ENCODE peak calls at places on chromosomes 7 and 10, in eight cellular contexts. One of them, this sample, is unnamed.

GRCh38 chr7:116863168-116863670 is 832 bp downstream of the CAPZA2 start:
- DNase-seq in HL-60: no peak
- DNase-seq in iPS DF 6.9: no peak
- DNase-seq in upper lobe of left lung: peak; percentile 19
- DNase-seq in mammary epithelial cell: peak; percentile 30
- DNase-seq in ovary: no peak
- DNase-seq in fibroblast of lung: peak; percentile 31
- DNase-seq in kidney: no peak
- DNase-seq in this sample: peak; percentile 47

GRCh38 chr10:122233857-122234348 is 37.2 kb upstream of the BTBD16 start:
- DNase-seq in iPS DF 6.9: no peak
- DNase-seq in mammary epithelial cell: no peak
- DNase-seq in ovary: no peak
- DNase-seq in fibroblast of lung: no peak
- DNase-seq in upper lobe of left lung: no peak
- DNase-seq in HL-60: no peak
- DNase-seq in kidney: no peak
- DNase-seq in this sample: peak; percentile 39

GRCh38 chr10:112562803-112563663 is 116.0 kb downstream of the VTI1A start:
- DNase-seq in kidney: no peak
- DNase-seq in ovary: no peak
- DNase-seq in HL-60: no peak
- DNase-seq in fibroblast of lung: peak; percentile 28
- DNase-seq in iPS DF 6.9: no peak
- DNase-seq in upper lobe of left lung: no peak
- DNase-seq in mammary epithelial cell: no peak
- DNase-seq in this sample: no peak

GRCh38 chr7:37480642-37481041 is 32.0 kb upstream of the ELMO1 start:
- DNase-seq in kidney: no peak
- DNase-seq in mammary epithelial cell: peak; percentile 19
- DNase-seq in HL-60: no peak
- DNase-seq in ovary: no peak
- DNase-seq in upper lobe of left lung: no peak
- DNase-seq in iPS DF 6.9: no peak
- DNase-seq in fibroblast of lung: peak; percentile 2
- DNase-seq in this sample: no peak

GRCh38 chr7:157292770-157293412 is 43.9 kb upstream of the DNAJB6 start:
- DNase-seq in mammary epithelial cell: peak; percentile 76
- DNase-seq in HL-60: no peak
- DNase-seq in ovary: no peak
- DNase-seq in fibroblast of lung: no peak
- DNase-seq in kidney: no peak
- DNase-seq in upper lobe of left lung: peak; percentile 85
- DNase-seq in iPS DF 6.9: no peak
- DNase-seq in this sample: no peak

GRCh38 chr10:132539894-132540293 is 2.3 kb downstream of the INPP5A start:
- DNase-seq in iPS DF 6.9: no peak
- DNase-seq in kidney: no peak
- DNase-seq in fibroblast of lung: peak; percentile 82
- DNase-seq in upper lobe of left lung: no peak
- DNase-seq in ovary: no peak
- DNase-seq in mammary epithelial cell: no peak
- DNase-seq in HL-60: no peak
- DNase-seq in this sample: no peak

GRCh38 chr10:69807122-69807521 is 5.4 kb downstream of the COL13A1 start:
- DNase-seq in ovary: no peak
- DNase-seq in fibroblast of lung: peak; percentile 92
- DNase-seq in kidney: no peak
- DNase-seq in upper lobe of left lung: no peak
- DNase-seq in iPS DF 6.9: no peak
- DNase-seq in HL-60: no peak
- DNase-seq in mammary epithelial cell: peak; percentile 59
- DNase-seq in this sample: no peak

GRCh38 chr7:151460474-151460855 is 20.5 kb upstream of the CRYGN start:
- DNase-seq in mammary epithelial cell: no peak
- DNase-seq in iPS DF 6.9: no peak
- DNase-seq in fibroblast of lung: no peak
- DNase-seq in ovary: peak; percentile 37
- DNase-seq in upper lobe of left lung: peak; percentile 69
- DNase-seq in kidney: no peak
- DNase-seq in HL-60: no peak
- DNase-seq in this sample: peak; percentile 61

GRCh38 chr7:64037095-64037494 is 8.1 kb upstream of the ZNF727 start:
- DNase-seq in fibroblast of lung: no peak
- DNase-seq in upper lobe of left lung: peak; percentile 60
- DNase-seq in mammary epithelial cell: no peak
- DNase-seq in HL-60: no peak
- DNase-seq in kidney: no peak
- DNase-seq in iPS DF 6.9: no peak
- DNase-seq in ovary: no peak
- DNase-seq in this sample: no peak

GRCh38 chr10:31593124-31593523 is 274.1 kb downstream of the ZEB1 start:
- DNase-seq in mammary epithelial cell: no peak
- DNase-seq in ovary: no peak
- DNase-seq in HL-60: no peak
- DNase-seq in upper lobe of left lung: no peak
- DNase-seq in kidney: no peak
- DNase-seq in fibroblast of lung: no peak
- DNase-seq in iPS DF 6.9: no peak
- DNase-seq in this sample: no peak

GRCh38 chr7:34361663-34362250 is 296.3 kb upstream of the NPSR1 start:
- DNase-seq in fibroblast of lung: peak; percentile 7
- DNase-seq in ovary: no peak
- DNase-seq in mammary epithelial cell: no peak
- DNase-seq in iPS DF 6.9: no peak
- DNase-seq in upper lobe of left lung: no peak
- DNase-seq in kidney: no peak
- DNase-seq in HL-60: no peak
- DNase-seq in this sample: no peak

GRCh38 chr10:1425886-1426285 is 311.4 kb downstream of the ADARB2 start:
- DNase-seq in HL-60: no peak
- DNase-seq in fibroblast of lung: no peak
- DNase-seq in upper lobe of left lung: no peak
- DNase-seq in ovary: no peak
- DNase-seq in mammary epithelial cell: no peak
- DNase-seq in iPS DF 6.9: no peak
- DNase-seq in kidney: no peak
- DNase-seq in this sample: no peak

GRCh38 chr10:10794056-10794455 is 223.6 kb upstream of the CELF2 start:
- DNase-seq in kidney: no peak
- DNase-seq in iPS DF 6.9: no peak
- DNase-seq in HL-60: no peak
- DNase-seq in fibroblast of lung: peak; percentile 81
- DNase-seq in upper lobe of left lung: no peak
- DNase-seq in ovary: no peak
- DNase-seq in mammary epithelial cell: peak; percentile 86
- DNase-seq in this sample: no peak

GRCh38 chr10:25304606-25305005 is 129.8 kb downstream of the GPR158 start:
- DNase-seq in mammary epithelial cell: no peak
- DNase-seq in HL-60: no peak
- DNase-seq in kidney: no peak
- DNase-seq in ovary: no peak
- DNase-seq in fibroblast of lung: peak; percentile 18
- DNase-seq in upper lobe of left lung: no peak
- DNase-seq in iPS DF 6.9: no peak
- DNase-seq in this sample: no peak

GRCh38 chr7:25216837-25217236 is 11.4 kb downstream of the NPVF start:
- DNase-seq in HL-60: no peak
- DNase-seq in mammary epithelial cell: peak; percentile 20
- DNase-seq in kidney: no peak
- DNase-seq in upper lobe of left lung: no peak
- DNase-seq in fibroblast of lung: peak; percentile 23
- DNase-seq in ovary: no peak
- DNase-seq in iPS DF 6.9: peak; percentile 33
- DNase-seq in this sample: no peak

GRCh38 chr7:73768661-73769480 is 1.2 kb downstream of the CLDN3 start:
- DNase-seq in mammary epithelial cell: no peak
- DNase-seq in upper lobe of left lung: peak; percentile 84
- DNase-seq in ovary: no peak
- DNase-seq in iPS DF 6.9: no peak
- DNase-seq in HL-60: no peak
- DNase-seq in fibroblast of lung: no peak
- DNase-seq in kidney: peak; percentile 64
- DNase-seq in this sample: no peak

GRCh38 chr7:73770860-73771665 is 993 bp upstream of the CLDN3 start:
- DNase-seq in upper lobe of left lung: no peak
- DNase-seq in iPS DF 6.9: no peak
- DNase-seq in ovary: no peak
- DNase-seq in HL-60: no peak
- DNase-seq in fibroblast of lung: no peak
- DNase-seq in kidney: peak; percentile 35
- DNase-seq in mammary epithelial cell: no peak
- DNase-seq in this sample: no peak

GRCh38 chr7:73770002-73770859 is at the start of gene CLDN3:
- DNase-seq in iPS DF 6.9: peak; percentile 72
- DNase-seq in kidney: peak; percentile 97
- DNase-seq in upper lobe of left lung: peak; percentile 96
- DNase-seq in HL-60: no peak
- DNase-seq in fibroblast of lung: peak; percentile 41
- DNase-seq in ovary: no peak
- DNase-seq in mammary epithelial cell: peak; percentile 57
- DNase-seq in this sample: no peak

GRCh38 chr7:73766556-73767229 is 3.4 kb downstream of the CLDN3 start:
- DNase-seq in upper lobe of left lung: no peak
- DNase-seq in iPS DF 6.9: no peak
- DNase-seq in mammary epithelial cell: no peak
- DNase-seq in fibroblast of lung: no peak
- DNase-seq in ovary: no peak
- DNase-seq in kidney: peak; percentile 22
- DNase-seq in HL-60: no peak
- DNase-seq in this sample: no peak

DNA sequence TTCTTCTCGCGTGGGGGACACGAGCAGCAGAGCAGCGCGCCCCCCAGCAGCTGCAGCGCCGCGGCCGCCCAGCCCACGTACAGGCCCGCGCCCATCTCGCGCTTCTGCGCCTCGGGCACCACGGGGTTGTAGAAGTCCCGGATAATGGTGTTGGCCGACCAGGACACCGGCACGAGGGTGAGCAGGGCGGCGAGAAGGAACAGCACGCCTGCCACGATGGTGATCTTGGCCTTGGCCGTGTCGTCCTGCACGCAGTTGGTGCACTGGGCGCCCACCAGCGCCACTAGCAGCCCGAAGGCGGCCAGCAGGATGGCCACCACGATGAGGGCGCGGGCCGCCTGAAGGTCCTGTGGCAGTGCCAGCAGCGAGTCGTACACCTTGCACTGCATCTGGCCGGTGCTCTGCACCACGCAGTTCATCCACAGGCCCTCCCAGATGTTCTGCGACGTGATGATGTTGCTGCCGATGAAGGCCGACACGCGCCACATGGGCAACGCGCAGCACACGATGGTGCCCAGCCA is 529 bp downstream of the CLDN3 start:
- DNase-seq in kidney: peak; percentile 72
- DNase-seq in HL-60: no peak
- DNase-seq in fibroblast of lung: no peak
- DNase-seq in iPS DF 6.9: no peak
- DNase-seq in mammary epithelial cell: no peak
- DNase-seq in ovary: no peak
- DNase-seq in upper lobe of left lung: peak; percentile 81
- DNase-seq in this sample: no peak
- H3K27ac ChIP-seq in kidney: peak overlapping the region; percentile 91
- H3K27ac ChIP-seq in HL-60: no peak overlapping the region
- H3K27ac ChIP-seq in fibroblast of lung: no peak overlapping the region
- H3K27ac ChIP-seq in iPS DF 6.9: no peak overlapping the region
- H3K27ac ChIP-seq in mammary epithelial cell: no peak overlapping the region
- H3K27ac ChIP-seq in ovary: no peak overlapping the region
- H3K27ac ChIP-seq in upper lobe of left lung: peak overlapping the region; percentile 67
- H3K27ac ChIP-seq in this sample: no peak overlapping the region

DNA sequence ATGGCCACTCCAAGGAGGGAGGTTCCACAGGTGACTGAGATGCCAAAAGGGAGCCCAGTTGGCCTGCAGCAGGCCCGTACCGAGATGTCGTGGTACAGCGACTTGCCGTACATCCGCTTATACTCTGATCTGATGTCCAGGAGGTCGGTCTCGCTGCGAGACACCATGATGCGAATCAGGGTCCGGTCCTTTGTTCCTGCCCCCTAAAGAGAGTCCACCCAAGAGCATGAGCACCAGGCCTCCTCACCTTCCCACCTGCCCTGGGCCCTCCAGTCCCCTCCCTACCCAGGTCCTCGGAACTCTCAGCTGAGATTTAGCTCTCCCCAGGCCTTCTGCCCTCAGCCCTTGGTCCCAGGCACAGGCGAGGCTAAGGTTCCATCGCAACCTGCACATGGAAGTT is 25.0 kb downstream of the PLAC9 start:
- DNase-seq in upper lobe of left lung: peak; percentile 28
- DNase-seq in HL-60: no peak
- DNase-seq in iPS DF 6.9: no peak
- DNase-seq in ovary: no peak
- DNase-seq in mammary epithelial cell: no peak
- DNase-seq in fibroblast of lung: no peak
- DNase-seq in kidney: no peak
- DNase-seq in this sample: no peak
- H3K27ac ChIP-seq in upper lobe of left lung: no peak overlapping the region
- H3K27ac ChIP-seq in HL-60: no peak overlapping the region
- H3K27ac ChIP-seq in iPS DF 6.9: no peak overlapping the region
- H3K27ac ChIP-seq in ovary: peak overlapping the region; percentile 31
- H3K27ac ChIP-seq in mammary epithelial cell: no peak overlapping the region
- H3K27ac ChIP-seq in fibroblast of lung: peak overlapping the region; percentile 94
- H3K27ac ChIP-seq in kidney: peak overlapping the region; percentile 58
- H3K27ac ChIP-seq in this sample: peak overlapping the region; percentile 94

GRCh38 chr10:17236468-17236886 is 8.4 kb downstream of the VIM start:
- DNase-seq in mammary epithelial cell: no peak
- DNase-seq in fibroblast of lung: no peak
- DNase-seq in HL-60: no peak
- DNase-seq in iPS DF 6.9: no peak
- DNase-seq in upper lobe of left lung: no peak
- DNase-seq in kidney: no peak
- DNase-seq in ovary: no peak
- DNase-seq in this sample: no peak

GRCh38 chr10:17232276-17232987 is 4.4 kb downstream of the VIM start:
- DNase-seq in upper lobe of left lung: no peak
- DNase-seq in kidney: no peak
- DNase-seq in ovary: no peak
- DNase-seq in mammary epithelial cell: no peak
- DNase-seq in HL-60: no peak
- DNase-seq in iPS DF 6.9: no peak
- DNase-seq in fibroblast of lung: no peak
- DNase-seq in this sample: no peak

GRCh38 chr10:17234541-17234940 is 6.5 kb downstream of the VIM start:
- DNase-seq in iPS DF 6.9: no peak
- DNase-seq in kidney: no peak
- DNase-seq in fibroblast of lung: no peak
- DNase-seq in mammary epithelial cell: no peak
- DNase-seq in upper lobe of left lung: no peak
- DNase-seq in ovary: no peak
- DNase-seq in HL-60: no peak
- DNase-seq in this sample: no peak

GRCh38 chr10:17235136-17235535 is 7.1 kb downstream of the VIM start:
- DNase-seq in mammary epithelial cell: no peak
- DNase-seq in kidney: no peak
- DNase-seq in HL-60: no peak
- DNase-seq in iPS DF 6.9: no peak
- DNase-seq in fibroblast of lung: no peak
- DNase-seq in ovary: no peak
- DNase-seq in upper lobe of left lung: no peak
- DNase-seq in this sample: no peak

GRCh38 chr10:17233534-17233933 is 5.5 kb downstream of the VIM start:
- DNase-seq in upper lobe of left lung: no peak
- DNase-seq in fibroblast of lung: peak; percentile 52
- DNase-seq in HL-60: no peak
- DNase-seq in mammary epithelial cell: no peak
- DNase-seq in ovary: peak; percentile 49
- DNase-seq in iPS DF 6.9: no peak
- DNase-seq in kidney: no peak
- DNase-seq in this sample: peak; percentile 64
- H3K27ac ChIP-seq in upper lobe of left lung: peak overlapping the region; percentile 98
- H3K27ac ChIP-seq in fibroblast of lung: peak overlapping the region; percentile 91
- H3K27ac ChIP-seq in HL-60: no peak overlapping the region
- H3K27ac ChIP-seq in mammary epithelial cell: no peak overlapping the region
- H3K27ac ChIP-seq in ovary: peak overlapping the region; percentile 51
- H3K27ac ChIP-seq in iPS DF 6.9: no peak overlapping the region
- H3K27ac ChIP-seq in kidney: no peak overlapping the region
- H3K27ac ChIP-seq in this sample: peak overlapping the region; percentile 40

GRCh38 chr10:43808136-43808535 is 159.5 kb upstream of the ZNF32 start:
- DNase-seq in kidney: no peak
- DNase-seq in upper lobe of left lung: no peak
- DNase-seq in iPS DF 6.9: no peak
- DNase-seq in mammary epithelial cell: no peak
- DNase-seq in ovary: no peak
- DNase-seq in fibroblast of lung: peak; percentile 60
- DNase-seq in HL-60: no peak
- DNase-seq in this sample: no peak
- H3K27ac ChIP-seq in kidney: no peak overlapping the region
- H3K27ac ChIP-seq in upper lobe of left lung: no peak overlapping the region
- H3K27ac ChIP-seq in iPS DF 6.9: no peak overlapping the region
- H3K27ac ChIP-seq in mammary epithelial cell: no peak overlapping the region
- H3K27ac ChIP-seq in ovary: no peak overlapping the region
- H3K27ac ChIP-seq in fibroblast of lung: no peak overlapping the region
- H3K27ac ChIP-seq in HL-60: no peak overlapping the region
- H3K27ac ChIP-seq in this sample: no peak overlapping the region